ENCODE peak calls at places on chromosomes 5 and 9, in six cellular contexts. Y is GM23248; N is upper lobe of right lung; C is CD4-positive, CD25-positive, alpha-beta regulatory T cell; L is HCT116; P is breast epithelium. F is an unnamed sample. For H3K27me3, the result is how much of the 10 kb centered on the place peaks cover.

GRCh38 chr5:176532795-176533194 is 4.4 kb downstream of the RNF44 start:
- DNase-seq in Y (no peak), N (no peak), C (no peak), L (no peak), P (no peak), F (no peak)

GRCh38 chr9:114339130-114339908 is 9.7 kb downstream of the ORM2 start:
- DNase-seq in Y (peak), N (peak), C (peak), L (no peak), P (no peak), F (peak)

GRCh38 chr9:121954477-121955175 is 138.5 kb downstream of the TTLL11 start:
- DNase-seq in Y (no peak), N (no peak), C (no peak), L (no peak), P (peak), F (peak)

GRCh38 chr9:77943053-77943452 is 88.6 kb downstream of the GNAQ start:
- DNase-seq in Y (peak), N (no peak), C (no peak), L (no peak), P (no peak), F (peak)

GRCh38 chr5:91816674-91817073 is 433.6 kb upstream of the ARRDC3 start:
- DNase-seq in Y (no peak), N (no peak), C (no peak), L (no peak), P (no peak), F (no peak)

GRCh38 chr9:136403538-136403914 is 3.6 kb upstream of the SNAPC4 start:
- DNase-seq in Y (no peak), N (no peak), C (peak), L (no peak), P (no peak), F (no peak)

GRCh38 chr5:172637740-172638139 is 3.3 kb upstream of the NEURL1B start:
- DNase-seq in Y (no peak), N (peak), C (no peak), L (no peak), P (no peak), F (no peak)

GRCh38 chr5:136516617-136517016 is 151.3 kb upstream of the TRPC7 start:
- DNase-seq in Y (no peak), N (no peak), C (no peak), L (no peak), P (no peak), F (peak)

GRCh38 chr5:134545070-134545868 is 19.8 kb downstream of the JADE2 start:
- DNase-seq in Y (no peak), N (peak), C (no peak), L (no peak), P (no peak), F (no peak)

GRCh38 chr9:130445268-130445983 is 665 bp downstream of the ASS1 start:
- DNase-seq in Y (peak), N (peak), C (no peak), L (no peak), P (peak), F (peak)

GRCh38 chr5:123856736-123857135 is 344.8 kb downstream of the CSNK1G3 start:
- DNase-seq in Y (no peak), N (no peak), C (no peak), L (no peak), P (no peak), F (no peak)

GRCh38 chr9:137146527-137146918 is 7.6 kb downstream of the GRIN1 start:
- DNase-seq in Y (no peak), N (peak), C (no peak), L (no peak), P (no peak), F (peak)

GRCh38 chr9:134275379-134275778 is 50.9 kb upstream of the RXRA start:
- DNase-seq in Y (no peak), N (no peak), C (no peak), L (no peak), P (no peak), F (no peak)
- H3K27me3 ChIP-seq in Y (under half), N (under half), C (under half), L (under half), P (under half), F (under half)

DNA sequence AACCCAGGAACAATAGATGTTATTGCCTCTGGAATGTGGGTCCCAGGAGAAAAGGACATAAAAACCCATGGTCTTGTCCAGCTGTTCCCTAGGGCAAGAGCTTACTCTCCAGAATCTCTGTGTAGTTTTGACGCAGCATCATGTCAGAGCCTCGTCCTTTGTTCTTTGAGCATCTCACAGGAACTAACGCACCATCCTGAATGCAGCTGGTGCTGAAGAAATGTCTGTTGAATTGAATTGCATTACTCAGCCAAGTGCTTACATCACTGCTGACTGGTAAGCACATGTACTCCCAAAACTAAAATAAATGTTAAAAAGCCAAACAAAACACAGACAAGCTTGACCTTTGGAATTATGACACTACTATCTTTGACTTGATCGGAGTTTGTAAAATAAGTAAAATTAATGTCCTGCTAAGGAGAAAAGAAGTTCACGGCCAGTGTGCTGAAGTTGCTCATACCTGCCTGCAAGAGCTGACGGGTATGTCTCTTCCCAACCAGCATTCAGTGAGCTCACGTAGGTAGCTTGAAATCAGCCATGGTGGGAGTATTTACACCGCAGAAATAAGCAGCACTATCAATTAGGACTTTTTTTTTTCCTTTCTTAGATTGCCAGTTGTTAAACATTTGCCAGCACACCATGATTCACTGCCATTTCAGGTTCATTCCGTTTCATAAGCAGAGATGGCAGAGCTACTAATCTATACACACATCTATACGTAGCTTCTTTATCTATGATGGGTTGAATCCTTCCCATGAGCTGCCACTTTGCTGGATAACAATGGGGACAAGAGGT is 310.7 kb upstream of the MSX2 start:
- DNase-seq in Y (peak), N (no peak), C (no peak), L (no peak), P (no peak), F (no peak)
- H3K27me3 ChIP-seq in Y (under half), N (under half), C (under half), L (under half), P (under half), F (under half)

GRCh38 chr9:16460711-16461110 is 409.8 kb downstream of the BNC2 start:
- DNase-seq in Y (no peak), N (no peak), C (no peak), L (no peak), P (no peak), F (no peak)
- H3K27me3 ChIP-seq in Y (under half), N (under half), C (under half), L (under half), P (under half), F (under half)

DNA sequence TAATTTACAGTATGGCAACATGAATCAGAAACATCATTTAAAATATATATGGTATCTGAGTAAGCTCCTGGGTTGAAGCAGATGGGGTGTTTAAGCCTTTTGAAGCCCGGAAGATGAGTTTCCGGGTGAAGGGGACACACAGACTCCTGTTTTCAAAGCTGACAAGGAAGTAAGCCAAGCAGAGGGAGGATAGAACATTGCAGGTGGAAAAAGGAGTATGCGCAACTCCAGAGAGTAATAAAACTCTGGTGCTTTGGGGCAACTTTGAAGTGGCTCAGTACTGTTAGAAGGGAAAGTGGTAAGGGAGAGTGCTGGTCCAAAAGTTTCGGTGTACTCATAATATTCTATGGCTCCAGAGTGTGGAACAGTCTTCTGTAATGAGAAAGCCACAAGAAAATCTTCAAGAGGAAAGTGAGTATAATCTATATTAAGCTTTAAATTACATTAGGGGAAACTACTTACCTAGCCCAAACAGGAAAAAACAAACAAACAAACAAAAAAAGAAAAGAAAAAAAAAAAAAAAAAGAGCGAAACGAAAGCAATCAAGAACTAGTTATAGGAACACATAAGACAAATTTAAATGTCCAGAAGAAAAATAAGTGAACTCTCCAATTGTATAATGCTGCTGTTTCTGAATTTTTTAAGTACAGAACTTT is 2.3 kb upstream of the ST8SIA4 start:
- DNase-seq in Y (no peak), N (no peak), C (no peak), L (no peak), P (no peak), F (no peak)
- H3K27me3 ChIP-seq in Y (half or more), N (under half), C (under half), L (under half), P (under half), F (half or more)

F was measured in cardiac muscle cell.